ENCODE peak calls at places on chromosomes 16 and 17, in six cellular contexts. Z is GM12878, K is ovary, P is transverse colon, W is esophagus muscularis mucosa, A is A549. X is an unnamed sample.
A peak's percentile ranks its signal among the peaks of the same experiment; 100 is the strongest.

GRCh38 chr17:4230142-4230541 is 33.6 kb downstream of the ANKFY1 start:
- DNase-seq in Z (no peak), K (no peak), P (peak; percentile 34), W (peak; percentile 94), A (peak; percentile 74), X (no peak)

GRCh38 chr17:66460558-66460957 is 158.1 kb downstream of the PRKCA start:
- DNase-seq in Z (no peak), K (no peak), P (no peak), W (no peak), A (no peak), X (no peak)

GRCh38 chr16:79647586-79647985 is 47.0 kb upstream of the MAF start:
- DNase-seq in Z (no peak), K (no peak), P (no peak), W (no peak), A (no peak), X (no peak)

GRCh38 chr16:17476414-17477259 is 5.9 kb upstream of the XYLT1 start:
- DNase-seq in Z (no peak), K (no peak), P (peak; percentile 65), W (no peak), A (peak; percentile 77), X (no peak)

GRCh38 chr17:67050476-67051154 is 6.3 kb downstream of the CACNG1 start:
- DNase-seq in Z (no peak), K (no peak), P (no peak), W (no peak), A (no peak), X (no peak)

GRCh38 chr17:16432017-16432416 is 16.6 kb downstream of the TRPV2 start:
- DNase-seq in Z (no peak), K (no peak), P (no peak), W (no peak), A (no peak), X (no peak)

GRCh38 chr17:33164556-33164881 is 128.6 kb downstream of the ASIC2 start:
- DNase-seq in Z (no peak), K (no peak), P (no peak), W (no peak), A (no peak), X (no peak)

GRCh38 chr17:41404024-41404651 is 6.7 kb upstream of the KRT31 start:
- DNase-seq in Z (no peak), K (no peak), P (no peak), W (no peak), A (peak; percentile 77), X (no peak)

GRCh38 chr16:88769617-88770458 is 15.2 kb downstream of the PIEZO1 start:
- DNase-seq in Z (no peak), K (no peak), P (peak; percentile 61), W (no peak), A (peak; percentile 66), X (no peak)

GRCh38 chr16:933581-933980 is 37.2 kb downstream of the LMF1 start:
- DNase-seq in Z (no peak), K (no peak), P (no peak), W (no peak), A (no peak), X (no peak)

GRCh38 chr17:44444735-44445105 is 55.3 kb upstream of the ITGA2B start:
- DNase-seq in Z (no peak), K (no peak), P (no peak), W (no peak), A (no peak), X (no peak)

GRCh38 chr16:5071681-5072333 is at the start of gene ALG1:
- DNase-seq in Z (peak; percentile 65), K (peak; percentile 96), P (peak; percentile 91), W (peak; percentile 97), A (peak; percentile 86), X (peak; percentile 92)

GRCh38 chr17:9291912-9292562 is 270.7 kb downstream of the NTN1 start:
- DNase-seq in Z (no peak), K (peak; percentile 56), P (peak; percentile 43), W (no peak), A (peak; percentile 60), X (no peak)

GRCh38 chr16:27642753-27643152 is 92.8 kb downstream of the KATNIP start:
- DNase-seq in Z (no peak), K (no peak), P (no peak), W (no peak), A (no peak), X (no peak)

GRCh38 chr17:77530591-77530990 is 389.8 kb downstream of the SEC14L1 start:
- DNase-seq in Z (no peak), K (no peak), P (no peak), W (no peak), A (no peak), X (no peak)

GRCh38 chr17:65017375-65017774 is 39.2 kb downstream of the GNA13 start:
- DNase-seq in Z (no peak), K (peak; percentile 62), P (no peak), W (no peak), A (no peak), X (no peak)

GRCh38 chr17:42964161-42964932 is at the start of gene AARSD1:
- DNase-seq in Z (peak; percentile 87), K (peak; percentile 93), P (peak; percentile 94), W (peak; percentile 94), A (peak; percentile 93), X (peak; percentile 92)

GRCh38 chr17:63476494-63476856 is 386 bp upstream of the ACE start:
- DNase-seq in Z (no peak), K (no peak), P (no peak), W (no peak), A (no peak), X (no peak)

GRCh38 chr17:19958023-19958422 is 19.6 kb downstream of the AKAP10 start:
- DNase-seq in Z (no peak), K (no peak), P (no peak), W (no peak), A (peak; percentile 76), X (no peak)

GRCh38 chr17:78998311-78999055 is 11.1 kb downstream of the CANT1 start:
- DNase-seq in Z (no peak), K (no peak), P (peak; percentile 88), W (no peak), A (no peak), X (peak; percentile 73)

GRCh38 chr16:53752566-53752965 is 48.6 kb downstream of the FTO start:
- DNase-seq in Z (no peak), K (no peak), P (no peak), W (no peak), A (no peak), X (no peak)

GRCh38 chr16:2023098-2023925 is 3.4 kb upstream of the NHERF2 start:
- DNase-seq in Z (peak; percentile 51), K (peak; percentile 96), P (peak; percentile 97), W (peak; percentile 98), A (peak; percentile 88), X (peak; percentile 97)

GRCh38 chr17:60170835-60171752 is 21.3 kb downstream of the CA4 start:
- DNase-seq in Z (no peak), K (no peak), P (no peak), W (no peak), A (no peak), X (no peak)

GRCh38 chr16:19765860-19766553 is 47.9 kb downstream of the IQCK start:
- DNase-seq in Z (no peak), K (no peak), P (peak; percentile 16), W (no peak), A (no peak), X (no peak)

GRCh38 chr17:68595986-68596385 is 5.2 kb downstream of the FAM20A start:
- DNase-seq in Z (no peak), K (no peak), P (no peak), W (no peak), A (no peak), X (no peak)

GRCh38 chr16:88777801-88778415 is 7.1 kb downstream of the PIEZO1 start:
- DNase-seq in Z (no peak), K (no peak), P (no peak), W (no peak), A (no peak), X (no peak)

DNA sequence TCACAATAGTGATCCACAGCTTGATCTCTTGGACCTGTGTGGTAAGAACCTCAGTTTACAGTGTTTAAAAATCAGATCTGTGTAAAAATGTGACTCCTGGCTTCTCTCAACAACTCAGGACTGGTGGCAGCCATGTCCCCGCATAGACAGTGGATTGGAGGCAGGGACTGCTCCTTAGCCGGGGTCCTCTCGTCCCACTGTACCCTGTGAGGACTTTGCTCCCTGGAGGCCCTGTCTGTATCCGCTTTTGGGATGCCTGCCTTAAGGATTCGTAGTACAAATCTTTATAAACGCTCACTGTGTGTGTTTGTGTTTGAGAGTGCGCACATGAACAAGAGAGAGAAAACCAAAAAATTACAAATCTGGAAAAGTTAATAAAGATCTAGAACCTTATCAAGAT is 142.5 kb downstream of the SNX29 start:
- DNase-seq in Z (no peak), K (no peak), P (no peak), W (no peak), A (no peak), X (no peak)
- H3K4me3 ChIP-seq in Z (no peak overlapping the region), K (no peak overlapping the region), P (no peak overlapping the region), W (no peak overlapping the region), A (no peak overlapping the region), X (no peak overlapping the region)

GRCh38 chr16:15401972-15402371 is 6.4 kb downstream of the MPV17L start:
- DNase-seq in Z (no peak), K (no peak), P (no peak), W (no peak), A (no peak), X (no peak)
- H3K4me1 ChIP-seq in Z (peaks cover 10% of the 10 kb centered on the region), K (no peaks in the 10 kb centered on the region), P (no peaks in the 10 kb centered on the region), W (no peaks in the 10 kb centered on the region), A (no peaks in the 10 kb centered on the region), X (peaks cover 15% of the 10 kb centered on the region)

DNA sequence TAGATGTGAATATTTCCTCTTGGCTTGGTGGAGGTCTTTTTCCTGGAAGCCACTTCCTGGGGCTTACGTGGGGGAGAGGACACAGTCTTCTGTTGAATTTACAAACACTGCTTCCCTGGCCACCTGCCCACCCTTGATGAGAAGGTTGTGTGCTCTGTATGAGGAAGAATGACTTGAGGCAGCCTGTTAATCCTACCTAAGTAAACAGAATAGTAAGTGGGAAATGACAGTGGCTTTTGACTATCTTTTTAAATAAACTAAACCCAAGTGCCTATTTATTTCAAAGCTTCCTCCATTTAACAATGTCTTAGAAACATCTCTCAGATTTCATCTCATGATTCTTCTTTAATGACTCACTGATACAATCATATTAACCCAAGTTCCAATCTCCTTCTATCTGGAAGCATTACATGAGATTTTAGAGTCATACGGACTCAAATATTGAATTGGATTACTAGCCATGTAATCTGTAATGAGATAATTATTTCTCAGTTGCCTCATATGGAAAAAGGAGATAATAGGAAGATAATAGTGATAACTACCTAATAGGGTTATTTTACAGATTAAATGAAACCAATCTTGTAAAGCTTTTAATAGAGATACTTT is 96.6 kb upstream of the SMIM36 start:
- DNase-seq in Z (no peak), K (peak; percentile 96), P (peak; percentile 73), W (no peak), A (peak; percentile 25), X (no peak)
- TF ChIP-seq EP300 in Z (no peak), K (no peak), P (no peak), W (no peak), A (peak; percentile 63), X (no peak)

GRCh38 chr17:48311324-48311723 is 118.7 kb downstream of the SKAP1 start:
- DNase-seq in Z (no peak), K (no peak), P (no peak), W (no peak), A (no peak), X (no peak)

GRCh38 chr17:48310748-48311213 is 119.2 kb downstream of the SKAP1 start:
- DNase-seq in Z (no peak), K (no peak), P (no peak), W (no peak), A (no peak), X (no peak)

GRCh38 chr17:48307814-48308411 is 122.1 kb downstream of the SKAP1 start:
- DNase-seq in Z (no peak), K (no peak), P (peak; percentile 64), W (no peak), A (peak; percentile 58), X (no peak)

GRCh38 chr17:48307222-48307621 is 122.8 kb downstream of the SKAP1 start:
- DNase-seq in Z (no peak), K (no peak), P (no peak), W (no peak), A (no peak), X (no peak)

GRCh38 chr17:48308591-48308990 is 121.4 kb downstream of the SKAP1 start:
- DNase-seq in Z (no peak), K (no peak), P (no peak), W (no peak), A (no peak), X (no peak)
- H3K4me3 ChIP-seq in Z (no peak overlapping the region), K (no peak overlapping the region), P (no peak overlapping the region), W (no peak overlapping the region), A (no peak overlapping the region), X (no peak overlapping the region)